ENCODE peak calls at places on chromosomes 11 and 22, in six cellular contexts. M is effector memory CD4-positive, alpha-beta T cell; J is gastrocnemius medialis; P is mucosa of descending colon; G is sigmoid colon; R is left ventricle myocardium inferior. V is an unnamed sample. For H3K4me1, the result is how much of the 10 kb centered on the place peaks cover.

GRCh38 chr11:10076458-10077141 is 217.4 kb downstream of the SBF2 start:
- DNase-seq in M (no peak), J (peak), P (peak), G (peak), R (peak), V (peak)

GRCh38 chr11:78720281-78720989 is 145.8 kb upstream of the NARS2 start:
- DNase-seq in M (no peak), J (no peak), P (no peak), G (no peak), R (no peak), V (no peak)

GRCh38 chr11:24298126-24298525 is 198.7 kb upstream of the LUZP2 start:
- DNase-seq in M (no peak), J (no peak), P (no peak), G (no peak), R (no peak), V (peak)

GRCh38 chr22:44399196-44399837 is 86.6 kb upstream of the SHISAL1 start:
- DNase-seq in M (no peak), J (no peak), P (peak), G (no peak), R (no peak), V (no peak)

GRCh38 chr11:126645206-126645605 is 289.7 kb downstream of the ST3GAL4 start:
- DNase-seq in M (no peak), J (no peak), P (no peak), G (no peak), R (no peak), V (peak)

GRCh38 chr11:68903288-68903630 is 373 bp downstream of the MRPL21 start:
- DNase-seq in M (no peak), J (no peak), P (no peak), G (no peak), R (no peak), V (peak)

GRCh38 chr11:68321293-68322030 is 9.1 kb downstream of the LRP5 start:
- DNase-seq in M (no peak), J (peak), P (no peak), G (no peak), R (no peak), V (no peak)

GRCh38 chr11:91314521-91314920 is 910.1 kb upstream of the FAT3 start:
- DNase-seq in M (no peak), J (no peak), P (no peak), G (no peak), R (no peak), V (no peak)

GRCh38 chr11:75445315-75445953 is 12.4 kb upstream of the KLHL35 start:
- DNase-seq in M (peak), J (peak), P (peak), G (peak), R (peak), V (peak)

GRCh38 chr11:67503119-67504022 is 1.8 kb downstream of the PITPNM1 start:
- DNase-seq in M (no peak), J (no peak), P (peak), G (no peak), R (no peak), V (no peak)

GRCh38 chr22:22684605-22685561 is 40.5 kb downstream of the GGTLC2 start:
- DNase-seq in M (no peak), J (no peak), P (peak), G (peak), R (no peak), V (peak)

GRCh38 chr11:2521681-2522630 is 77.1 kb downstream of the KCNQ1 start:
- DNase-seq in M (no peak), J (peak), P (peak), G (peak), R (peak), V (no peak)

GRCh38 chr11:1473786-1474185 is 12.8 kb downstream of the MOB2 start:
- DNase-seq in M (no peak), J (no peak), P (peak), G (no peak), R (peak), V (no peak)

GRCh38 chr22:42803454-42803853 is 53.6 kb downstream of the ARFGAP3 start:
- DNase-seq in M (no peak), J (peak), P (no peak), G (peak), R (peak), V (no peak)

GRCh38 chr11:105206633-105207032 is 67.1 kb upstream of the CARD18 start:
- DNase-seq in M (no peak), J (no peak), P (no peak), G (no peak), R (no peak), V (peak)

GRCh38 chr11:123478352-123478986 is 48.4 kb downstream of the GRAMD1B start:
- DNase-seq in M (no peak), J (peak), P (peak), G (peak), R (no peak), V (peak)

GRCh38 chr11:92249156-92249753 is 24.6 kb downstream of the FAT3 start:
- DNase-seq in M (no peak), J (no peak), P (no peak), G (no peak), R (no peak), V (no peak)

GRCh38 chr11:8810331-8811301 is 100.4 kb upstream of the AKIP1 start:
- DNase-seq in M (no peak), J (peak), P (peak), G (peak), R (peak), V (peak)

GRCh38 chr22:48945621-48946458 is 881.8 kb downstream of the BRD1 start:
- DNase-seq in M (no peak), J (no peak), P (no peak), G (peak), R (no peak), V (no peak)

GRCh38 chr11:125071831-125072209 is 8.7 kb downstream of the SLC37A2 start:
- DNase-seq in M (no peak), J (no peak), P (no peak), G (no peak), R (no peak), V (no peak)

GRCh38 chr22:25139062-25139461 is 60.6 kb upstream of the CRYBB3 start:
- DNase-seq in M (no peak), J (no peak), P (peak), G (peak), R (peak), V (no peak)

GRCh38 chr11:60069471-60069870 is 13.0 kb downstream of the MS4A3 start:
- DNase-seq in M (no peak), J (no peak), P (no peak), G (no peak), R (no peak), V (no peak)

GRCh38 chr22:27135582-27135981 is 478.2 kb downstream of the MIAT start:
- DNase-seq in M (no peak), J (no peak), P (no peak), G (no peak), R (no peak), V (no peak)

GRCh38 chr22:46752286-46752685 is 10.2 kb upstream of the TBC1D22A start:
- DNase-seq in M (no peak), J (no peak), P (peak), G (no peak), R (no peak), V (no peak)
- H3K4me1 ChIP-seq in M (under half), J (half or more), P (under half), G (under half), R (half or more), V (under half)

DNA sequence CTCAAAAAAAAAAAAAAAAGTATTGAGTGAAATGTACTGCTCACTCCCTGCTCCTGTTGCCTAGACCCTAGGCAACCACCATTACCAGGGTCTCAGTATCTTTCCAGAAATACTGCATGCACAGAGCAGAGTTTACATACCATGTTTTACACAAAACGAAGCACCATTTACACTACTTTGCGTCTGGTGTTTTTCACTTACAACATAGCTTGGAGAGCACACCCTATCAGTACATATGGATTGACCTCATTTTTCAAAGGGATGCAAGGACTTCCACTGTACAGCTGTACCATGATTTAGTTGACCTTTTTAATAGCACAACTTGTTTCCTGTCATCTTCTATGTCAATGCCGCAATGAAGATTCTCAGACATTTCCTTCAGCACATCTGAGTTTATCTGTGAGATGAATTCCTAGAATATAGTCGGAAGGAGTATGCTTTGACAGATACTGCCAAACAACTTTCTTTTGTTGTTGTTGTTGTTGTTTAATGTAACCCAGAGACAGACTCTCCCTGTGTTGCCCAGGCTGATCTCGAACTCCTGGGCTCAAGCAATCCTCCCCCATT is 6.2 kb downstream of the MYH9 start:
- DNase-seq in M (no peak), J (no peak), P (no peak), G (no peak), R (no peak), V (no peak)
- H3K4me1 ChIP-seq in M (half or more), J (half or more), P (half or more), G (half or more), R (half or more), V (under half)

GRCh38 chr11:65552413-65552951 is 5.7 kb downstream of the LTBP3 start:
- DNase-seq in M (no peak), J (no peak), P (no peak), G (no peak), R (no peak), V (no peak)

GRCh38 chr11:65551572-65552398 is 6.4 kb downstream of the LTBP3 start:
- DNase-seq in M (peak), J (peak), P (peak), G (no peak), R (peak), V (peak)

GRCh38 chr11:65554057-65554818 is 3.9 kb downstream of the LTBP3 start:
- DNase-seq in M (no peak), J (no peak), P (no peak), G (no peak), R (no peak), V (no peak)

GRCh38 chr11:65554842-65555395 is 3.2 kb downstream of the LTBP3 start:
- DNase-seq in M (no peak), J (no peak), P (no peak), G (no peak), R (no peak), V (no peak)

DNA sequence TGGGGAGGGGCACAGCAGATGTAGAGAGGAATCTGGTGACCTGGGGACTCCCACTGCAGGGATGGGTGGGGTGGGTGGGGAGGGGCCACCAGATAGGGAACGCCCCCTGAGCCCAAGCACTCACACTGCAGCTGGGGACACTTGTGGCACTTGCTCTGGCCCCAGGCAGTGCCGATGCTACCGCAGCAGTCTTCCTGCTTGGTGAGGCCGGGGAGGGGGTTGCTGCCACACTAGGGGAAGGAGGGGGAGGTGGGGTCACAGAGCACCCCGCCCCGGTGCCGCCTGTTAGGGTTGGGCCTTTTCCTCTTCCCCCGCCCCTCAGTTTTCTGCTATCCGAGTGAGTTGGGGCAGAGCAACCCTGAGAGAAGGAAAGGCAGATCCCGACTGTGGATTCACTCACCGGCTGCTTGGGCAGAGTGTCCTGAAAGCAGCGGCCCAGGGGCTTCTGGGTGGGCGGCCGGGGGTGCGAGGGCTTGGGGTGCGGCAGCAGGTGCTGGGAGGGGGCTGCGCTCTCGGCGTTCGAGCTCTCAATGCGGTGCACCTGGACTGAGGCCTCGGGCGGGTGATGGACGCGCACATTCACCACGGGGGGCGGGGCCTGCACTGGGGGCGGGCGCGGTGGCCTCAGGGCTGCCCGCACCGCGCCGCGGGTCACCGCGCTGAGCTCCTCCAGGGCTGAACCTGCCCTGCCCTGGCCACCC is 4.7 kb downstream of the LTBP3 start:
- DNase-seq in M (peak), J (no peak), P (peak), G (no peak), R (no peak), V (no peak)
- H3K4me1 ChIP-seq in M (half or more), J (under half), P (under half), G (under half), R (half or more), V (under half)

GRCh38 chr11:6736495-6737121 is 35.2 kb downstream of the OR2AG2 start:
- DNase-seq in M (no peak), J (no peak), P (no peak), G (no peak), R (no peak), V (no peak)

GRCh38 chr11:6734616-6735015 is 37.2 kb downstream of the OR2AG2 start:
- DNase-seq in M (no peak), J (no peak), P (no peak), G (no peak), R (no peak), V (no peak)

GRCh38 chr11:6733326-6734030 is 38.3 kb downstream of the OR2AG2 start:
- DNase-seq in M (no peak), J (no peak), P (no peak), G (no peak), R (no peak), V (no peak)

GRCh38 chr11:6737872-6738466 is 33.8 kb downstream of the OR2AG2 start:
- DNase-seq in M (peak), J (no peak), P (no peak), G (no peak), R (no peak), V (peak)

GRCh38 chr11:6735306-6735705 is 36.5 kb downstream of the OR2AG2 start:
- DNase-seq in M (no peak), J (no peak), P (no peak), G (no peak), R (no peak), V (no peak)
- H3K4me1 ChIP-seq in M (half or more), J (under half), P (under half), G (under half), R (under half), V (under half)

GRCh38 chr11:12725863-12726666 is 51.8 kb downstream of the TEAD1 start:
- DNase-seq in M (no peak), J (no peak), P (no peak), G (no peak), R (no peak), V (no peak)
- H3K4me1 ChIP-seq in M (under half), J (half or more), P (under half), G (half or more), R (half or more), V (half or more)

GRCh38 chr11:36688132-36688531 is 90.1 kb upstream of the RAG2 start:
- DNase-seq in M (no peak), J (no peak), P (no peak), G (no peak), R (no peak), V (no peak)
- H3K4me1 ChIP-seq in M (under half), J (under half), P (under half), G (under half), R (under half), V (under half)

GRCh38 chr11:45109400-45109799 is 37.0 kb upstream of the PRDM11 start:
- DNase-seq in M (no peak), J (no peak), P (no peak), G (no peak), R (no peak), V (no peak)
- H3K4me1 ChIP-seq in M (under half), J (under half), P (under half), G (under half), R (under half), V (under half)

GRCh38 chr11:48103621-48104561 is 112.7 kb upstream of the OR4B1 start:
- DNase-seq in M (no peak), J (no peak), P (peak), G (no peak), R (no peak), V (peak)

GRCh38 chr11:48106166-48106565 is 110.4 kb upstream of the OR4B1 start:
- DNase-seq in M (no peak), J (no peak), P (no peak), G (no peak), R (no peak), V (no peak)

GRCh38 chr11:48101958-48102357 is 114.7 kb upstream of the OR4B1 start:
- DNase-seq in M (no peak), J (no peak), P (no peak), G (no peak), R (no peak), V (no peak)

GRCh38 chr11:48105096-48105990 is 111.3 kb upstream of the OR4B1 start:
- DNase-seq in M (no peak), J (no peak), P (no peak), G (no peak), R (no peak), V (no peak)

GRCh38 chr11:48104562-48104924 is 112.1 kb upstream of the OR4B1 start:
- DNase-seq in M (no peak), J (no peak), P (no peak), G (no peak), R (no peak), V (no peak)
- H3K4me1 ChIP-seq in M (under half), J (under half), P (under half), G (under half), R (under half), V (under half)

GRCh38 chr11:95092549-95093324 is 3.1 kb downstream of the ENDOD1 start:
- DNase-seq in M (no peak), J (no peak), P (peak), G (no peak), R (no peak), V (peak)

GRCh38 chr11:95089620-95090542 is at the start of gene ENDOD1:
- DNase-seq in M (peak), J (peak), P (peak), G (peak), R (peak), V (peak)

GRCh38 chr11:95093548-95093947 is 3.9 kb downstream of the ENDOD1 start:
- DNase-seq in M (no peak), J (no peak), P (no peak), G (no peak), R (no peak), V (no peak)

GRCh38 chr11:95088946-95089619 is 563 bp upstream of the ENDOD1 start:
- DNase-seq in M (no peak), J (no peak), P (no peak), G (no peak), R (no peak), V (no peak)

DNA sequence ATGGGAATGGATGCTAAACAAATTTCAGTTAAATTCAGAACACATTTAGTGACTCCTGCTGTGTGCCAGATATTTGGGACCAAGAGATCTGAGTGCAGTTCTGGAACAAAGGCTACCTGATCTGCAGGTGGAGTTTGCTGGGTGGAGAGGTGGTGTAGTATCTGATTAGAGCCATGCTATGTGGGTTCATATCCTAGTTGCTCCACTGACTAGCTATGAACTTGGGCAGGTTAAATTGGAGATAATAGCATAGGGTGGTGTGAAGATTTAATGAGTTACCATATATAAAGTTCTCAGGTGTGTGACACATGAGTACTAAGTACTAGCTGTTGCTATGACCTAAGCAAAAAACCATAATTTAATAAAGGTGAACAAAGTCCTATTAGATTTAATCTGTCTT is 2.0 kb downstream of the ENDOD1 start:
- DNase-seq in M (no peak), J (no peak), P (no peak), G (no peak), R (no peak), V (no peak)
- H3K4me1 ChIP-seq in M (under half), J (under half), P (under half), G (under half), R (half or more), V (half or more)

V was measured in adipocyte.